ENCODE peak calls at places on chromosomes 7 and 10, in eight cellular contexts. Z is activated T-cell treated with anti-CD3 and anti-CD28 coated beads for 1 hour, V is right cardiac atrium, E is GM04504, L is astrocyte of the spinal cord, S is Right ventricle myocardium superior, Y is NCI-H1048, T is OCI-LY7. P is an unnamed sample.

GRCh38 chr10:12388671-12389070 is 39.3 kb downstream of the CAMK1D start:
- DNase-seq in Z (no peak), V (no peak), E (no peak), L (no peak), S (no peak), Y (no peak), T (no peak), P (no peak)

GRCh38 chr7:69880848-69881247 is 282.6 kb downstream of the AUTS2 start:
- DNase-seq in Z (no peak), V (no peak), E (no peak), L (no peak), S (no peak), Y (no peak), T (peak), P (no peak)

GRCh38 chr10:48898426-48898825 is 41.2 kb downstream of the LRRC18 start:
- DNase-seq in Z (no peak), V (no peak), E (no peak), L (no peak), S (no peak), Y (no peak), T (no peak), P (no peak)

GRCh38 chr7:101126651-101127459 is at the start of gene SERPINE1:
- DNase-seq in Z (peak), V (peak), E (peak), L (peak), S (peak), Y (no peak), T (peak), P (peak)

GRCh38 chr10:50740351-50740688 is 584 bp downstream of the ASAH2B start:
- DNase-seq in Z (no peak), V (peak), E (peak), L (peak), S (no peak), Y (no peak), T (no peak), P (peak)

GRCh38 chr7:150862356-150862755 is 10.0 kb downstream of the AOC1 start:
- DNase-seq in Z (no peak), V (no peak), E (no peak), L (no peak), S (no peak), Y (no peak), T (no peak), P (no peak)

GRCh38 chr7:75992083-75992755 is 2.2 kb downstream of the TMEM120A start:
- DNase-seq in Z (no peak), V (peak), E (no peak), L (no peak), S (peak), Y (no peak), T (no peak), P (no peak)

GRCh38 chr7:1232103-1232466 is 587 bp upstream of the UNCX start:
- DNase-seq in Z (no peak), V (no peak), E (no peak), L (no peak), S (no peak), Y (no peak), T (no peak), P (no peak)